ENCODE peak calls at places on chromosomes 13 and 19, in ten cellular contexts. E is suprapubic skin, K is A549, J is stomach, S is upper lobe of left lung, N is tibial nerve, G is ovary, P is GM12878, D is SK-N-SH, C is K562. B is an unnamed sample.

GRCh38 chr19:41882568-41883462 is at the start of gene ARHGEF1:
- DNase-seq in J (peak; percentile 62), K (peak; percentile 90), N (no peak), C (peak; percentile 93), G (peak; percentile 66), S (peak; percentile 78), D (peak; percentile 89), E (peak; percentile 77), P (no peak), B (peak; percentile 75)

GRCh38 chr19:7751157-7751783 is 3.9 kb upstream of the CD209 start:
- DNase-seq in D (no peak), N (no peak), E (no peak), G (no peak), P (peak; percentile 56), S (no peak), K (no peak), J (no peak), C (no peak), B (no peak)

GRCh38 chr13:78160793-78161192 is 242.2 kb upstream of the EDNRB start:
- DNase-seq in C (no peak), D (no peak), N (no peak), G (no peak), J (no peak), K (no peak), E (no peak), S (no peak), P (no peak), B (no peak)

GRCh38 chr19:51337141-51337860 is 4.6 kb downstream of the VSIG10L start:
- DNase-seq in N (no peak), E (no peak), C (no peak), P (no peak), J (no peak), K (no peak), D (no peak), G (no peak), S (no peak), B (no peak)

GRCh38 chr13:83377486-83377885 is 504.8 kb downstream of the SLITRK1 start:
- DNase-seq in K (no peak), E (no peak), N (no peak), J (no peak), D (no peak), C (no peak), G (no peak), S (no peak), P (no peak), B (no peak)

GRCh38 chr19:49564616-49565045 is 15.7 kb downstream of the NOSIP start:
- DNase-seq in N (no peak), E (no peak), K (no peak), G (no peak), S (no peak), D (no peak), P (no peak), J (no peak), C (no peak), B (peak; percentile 54)

GRCh38 chr13:27080018-27080948 is 91.3 kb downstream of the USP12 start:
- DNase-seq in S (no peak), P (no peak), N (no peak), K (no peak), J (no peak), E (no peak), D (no peak), G (no peak), C (no peak), B (peak; percentile 9)

GRCh38 chr13:112844879-112845278 is 124.1 kb upstream of the MCF2L start:
- DNase-seq in K (no peak), D (no peak), G (no peak), S (no peak), P (no peak), C (no peak), N (no peak), E (no peak), J (no peak), B (no peak)

GRCh38 chr19:24033962-24034342 is 53.0 kb upstream of the ZNF254 start:
- DNase-seq in K (peak; percentile 26), J (peak; percentile 60), D (peak; percentile 45), C (no peak), N (no peak), P (no peak), G (no peak), E (peak; percentile 68), S (peak; percentile 47), B (peak; percentile 62)

GRCh38 chr13:28370448-28370847 is 124.5 kb downstream of the FLT1 start:
- DNase-seq in N (no peak), E (no peak), J (no peak), D (no peak), S (no peak), G (no peak), C (no peak), P (no peak), K (no peak), B (no peak)

GRCh38 chr13:30376426-30377311 is 45.6 kb upstream of the UBE2L5 start:
- DNase-seq in P (peak; percentile 49), C (no peak), J (peak; percentile 45), K (no peak), N (no peak), E (no peak), S (peak; percentile 74), G (no peak), D (no peak), B (peak; percentile 67)

GRCh38 chr13:73340069-73340468 is 281.3 kb downstream of the KLF5 start:
- DNase-seq in N (no peak), S (no peak), D (no peak), K (no peak), G (no peak), C (no peak), E (no peak), J (no peak), P (no peak), B (no peak)

GRCh38 chr19:49127674-49128544 is 8.6 kb downstream of the PPFIA3 start:
- DNase-seq in G (peak; percentile 97), S (peak; percentile 96), J (peak; percentile 97), C (peak; percentile 95), E (peak; percentile 97), D (peak; percentile 99), K (peak; percentile 99), N (peak; percentile 87), P (peak; percentile 83), B (peak; percentile 98)

GRCh38 chr13:28067526-28067925 is 32.9 kb downstream of the FLT3 start:
- DNase-seq in N (no peak), J (no peak), K (no peak), P (no peak), D (no peak), C (no peak), E (no peak), G (no peak), S (no peak), B (no peak)

GRCh38 chr19:32313866-32314265 is 31.5 kb upstream of the ZNF507 start:
- DNase-seq in C (no peak), N (no peak), G (no peak), P (no peak), E (no peak), K (no peak), S (no peak), J (no peak), D (no peak), B (no peak)

GRCh38 chr19:32322541-32322940 is 22.9 kb upstream of the ZNF507 start:
- DNase-seq in P (no peak), S (no peak), J (no peak), K (no peak), N (no peak), E (no peak), D (no peak), C (no peak), G (no peak), B (peak; percentile 12)

GRCh38 chr19:32316034-32316433 is 29.4 kb upstream of the ZNF507 start:
- DNase-seq in E (no peak), J (no peak), N (no peak), K (no peak), P (no peak), C (no peak), S (no peak), D (no peak), G (no peak), B (no peak)

GRCh38 chr19:32317045-32317444 is 28.4 kb upstream of the ZNF507 start:
- DNase-seq in C (no peak), K (no peak), S (no peak), N (no peak), E (no peak), D (no peak), J (no peak), G (no peak), P (no peak), B (no peak)

DNA sequence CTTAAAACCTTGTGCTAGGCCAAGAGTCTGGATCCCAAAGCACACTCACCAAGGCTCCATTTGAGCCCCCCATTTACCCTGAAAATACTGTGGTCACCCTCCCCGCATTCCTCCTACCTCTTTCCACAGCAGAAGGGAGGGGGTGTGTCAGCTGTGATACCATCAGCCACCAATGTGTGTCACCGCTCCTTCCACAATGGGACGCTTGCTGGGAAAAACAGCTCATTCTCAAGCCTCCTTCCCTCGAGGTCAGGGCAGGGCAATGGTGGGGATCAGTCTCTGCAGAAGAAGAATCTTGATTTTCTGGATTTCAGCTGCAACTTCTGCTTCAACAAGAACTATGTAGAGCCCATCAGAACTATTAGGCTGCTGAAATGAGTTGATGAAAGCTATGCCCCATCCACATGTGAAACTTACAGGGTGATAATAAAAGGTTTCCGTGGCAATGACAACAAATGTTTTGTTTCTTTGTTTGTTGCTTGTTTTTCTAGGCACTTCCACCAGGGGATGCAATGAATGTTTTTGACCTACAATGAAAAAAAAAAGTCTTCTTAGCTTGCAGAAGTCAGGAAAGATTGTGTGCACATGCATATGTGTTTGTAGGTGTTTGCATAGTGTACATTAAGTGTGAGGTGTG is 26.4 kb upstream of the ZNF507 start:
- DNase-seq in S (no peak), E (no peak), N (no peak), C (peak; percentile 42), K (peak; percentile 75), G (no peak), J (no peak), D (peak; percentile 64), P (no peak), B (no peak)
- TF ChIP-seq CTCF in S (no peak), E (no peak), N (no peak), C (peak; percentile 29), K (peak; percentile 37), G (no peak), J (no peak), D (peak; percentile 20), P (peak; percentile 32), B (peak; percentile 19)

GRCh38 chr19:14563989-14564650 is 7.7 kb downstream of the NDUFB7 start:
- DNase-seq in J (no peak), N (no peak), G (no peak), K (peak; percentile 11), P (no peak), E (peak; percentile 72), D (peak; percentile 88), S (no peak), C (peak; percentile 97), B (no peak)
- TF ChIP-seq EP300 in J (no peak), N (no peak), G (no peak), K (no peak), P (no peak), E (no peak), D (no peak), S (no peak), C (no peak), B (no peak)

GRCh38 chr19:47107201-47107952 is 6.2 kb downstream of the ZC3H4 start:
- DNase-seq in G (no peak), C (no peak), K (no peak), E (no peak), D (no peak), P (no peak), S (no peak), N (no peak), J (peak; percentile 32), B (no peak)
- H3K4me1 ChIP-seq in G (peaks cover 2% of the 10 kb centered on the region), C (peaks cover 43% of the 10 kb centered on the region), K (peaks cover 39% of the 10 kb centered on the region), E (peaks cover 61% of the 10 kb centered on the region), D (peaks cover 42% of the 10 kb centered on the region), P (peaks cover 8% of the 10 kb centered on the region), S (peaks cover 31% of the 10 kb centered on the region), N (peaks cover 48% of the 10 kb centered on the region), J (peaks cover 71% of the 10 kb centered on the region), B (peaks cover 30% of the 10 kb centered on the region)

GRCh38 chr13:110680852-110681251 is 25.1 kb downstream of the CARS2 start:
- DNase-seq in G (no peak), P (no peak), K (peak; percentile 43), E (no peak), D (peak; percentile 69), J (no peak), N (no peak), C (peak; percentile 43), S (no peak), B (no peak)
- TF ChIP-seq CTCF in G (no peak), P (peak; percentile 51), K (peak; percentile 33), E (peak; percentile 15), D (peak; percentile 56), J (no peak), N (peak; percentile 24), C (peak; percentile 42), S (peak; percentile 23), B (peak; percentile 30)